ENCODE peak calls at places on chromosomes 2 and 18, in ten cellular contexts. U is globus pallidus; E is IMR-90; B is brain microvascular endothelial cell; J is bronchial epithelial cell; A is foreskin keratinocyte; G is mammary epithelial cell; W is aorta; H is activated CD4-positive, alpha-beta T cell treated with anti-CD3 and anti-CD28 coated beads, Interleukin-2, amount 50 U/mL, for 1 hour; O is sigmoid colon. X is an unnamed sample.

GRCh38 chr2:24515335-24515734 is 24.3 kb downstream of the NCOA1 start:
- DNase-seq in U (no peak), E (no peak), B (peak; percentile 24), J (peak; percentile 58), A (peak; percentile 16), G (peak; percentile 25), W (no peak), H (no peak), O (no peak), X (no peak)

GRCh38 chr2:120761164-120761861 is 25.6 kb downstream of the GLI2 start:
- DNase-seq in U (no peak), E (no peak), B (no peak), J (no peak), A (no peak), G (no peak), W (peak; percentile 61), H (no peak), O (peak; percentile 58), X (no peak)

GRCh38 chr2:161480123-161480522 is 64.0 kb downstream of the TBR1 start:
- DNase-seq in U (no peak), E (no peak), B (no peak), J (no peak), A (no peak), G (no peak), W (peak; percentile 50), H (no peak), O (no peak), X (no peak)

GRCh38 chr2:32865399-32866068 is 81.2 kb upstream of the LTBP1 start:
- DNase-seq in U (no peak), E (peak; percentile 96), B (peak; percentile 92), J (peak; percentile 96), A (peak; percentile 69), G (peak; percentile 90), W (no peak), H (no peak), O (no peak), X (no peak)

GRCh38 chr2:159441182-159441581 is 154.7 kb upstream of the WDSUB1 start:
- DNase-seq in U (no peak), E (no peak), B (no peak), J (no peak), A (no peak), G (no peak), W (no peak), H (no peak), O (no peak), X (no peak)

GRCh38 chr2:237132799-237133198 is 47.1 kb downstream of the COPS8 start:
- DNase-seq in U (no peak), E (no peak), B (no peak), J (no peak), A (no peak), G (peak; percentile 36), W (no peak), H (no peak), O (no peak), X (peak; percentile 61)

GRCh38 chr2:143808166-143808565 is 678.9 kb downstream of the ARHGAP15 start:
- DNase-seq in U (no peak), E (peak; percentile 22), B (no peak), J (peak; percentile 66), A (no peak), G (no peak), W (no peak), H (no peak), O (no peak), X (no peak)

GRCh38 chr2:187687585-187687984 is 133.3 kb upstream of the TFPI start:
- DNase-seq in U (no peak), E (no peak), B (no peak), J (no peak), A (no peak), G (no peak), W (no peak), H (no peak), O (no peak), X (no peak)

GRCh38 chr2:39778775-39779751 is at the start of gene THUMPD2:
- DNase-seq in U (peak; percentile 49), E (peak; percentile 62), B (peak; percentile 30), J (peak; percentile 43), A (peak; percentile 30), G (peak; percentile 63), W (peak; percentile 92), H (peak; percentile 49), O (peak; percentile 84), X (peak; percentile 48)

GRCh38 chr2:51103205-51103604 is 71.3 kb upstream of the NRXN1 start:
- DNase-seq in U (no peak), E (peak; percentile 86), B (peak; percentile 87), J (no peak), A (no peak), G (peak; percentile 5), W (no peak), H (no peak), O (peak; percentile 59), X (peak; percentile 40)

GRCh38 chr18:46676162-46676830 is 19.3 kb upstream of the LOXHD1 start:
- DNase-seq in U (no peak), E (no peak), B (no peak), J (no peak), A (no peak), G (no peak), W (no peak), H (no peak), O (no peak), X (no peak)

GRCh38 chr18:76494541-76495403 is at the start of gene ZNF516:
- DNase-seq in U (no peak), E (peak; percentile 34), B (no peak), J (no peak), A (no peak), G (no peak), W (peak; percentile 79), H (peak; percentile 32), O (no peak), X (no peak)

GRCh38 chr18:74598350-74599001 is 806 bp downstream of the ZNF407 start:
- DNase-seq in U (peak; percentile 16), E (peak; percentile 46), B (peak; percentile 18), J (peak; percentile 18), A (peak; percentile 42), G (no peak), W (peak; percentile 85), H (peak; percentile 62), O (peak; percentile 80), X (no peak)

GRCh38 chr2:212193066-212193465 is 345.5 kb downstream of the ERBB4 start:
- DNase-seq in U (no peak), E (no peak), B (no peak), J (no peak), A (no peak), G (no peak), W (no peak), H (no peak), O (no peak), X (no peak)

GRCh38 chr2:234795272-234795920 is 156.4 kb upstream of the SH3BP4 start:
- DNase-seq in U (no peak), E (peak; percentile 26), B (peak; percentile 63), J (no peak), A (no peak), G (no peak), W (no peak), H (no peak), O (no peak), X (no peak)

GRCh38 chr18:56003651-56004050 is 415.7 kb upstream of the TCF4 start:
- DNase-seq in U (peak; percentile 47), E (no peak), B (no peak), J (no peak), A (no peak), G (no peak), W (no peak), H (no peak), O (no peak), X (no peak)

X was measured in iPS DF 19.7.